ENCODE peak calls at places on chromosome 19, in four cellular contexts. D is mammary epithelial cell, S is GM23338, I is GM12865. G is an unnamed sample.

GRCh38 chr19:19445911-19446361 is 40.5 kb downstream of the GATAD2A start:
- DNase-seq in D (peak), S (no peak), I (peak), G (peak)

GRCh38 chr19:22263121-22263520 is 23.1 kb upstream of the ZNF729 start:
- DNase-seq in D (no peak), S (no peak), I (no peak), G (no peak)

GRCh38 chr19:11111771-11112144 is 22.5 kb downstream of the LDLR start:
- DNase-seq in D (no peak), S (no peak), I (no peak), G (no peak)

GRCh38 chr19:1079566-1080111 is 12.7 kb downstream of the ARHGAP45 start:
- DNase-seq in D (no peak), S (peak), I (no peak), G (peak)

GRCh38 chr19:58558623-58559274 is 338 bp upstream of the UBE2M start:
- DNase-seq in D (peak), S (peak), I (peak), G (peak)

GRCh38 chr19:33409035-33409434 is 35.5 kb downstream of the CEBPG start:
- DNase-seq in D (no peak), S (no peak), I (no peak), G (no peak)

GRCh38 chr19:11453468-11454341 is 18.3 kb downstream of the PRKCSH start:
- DNase-seq in D (no peak), S (peak), I (peak), G (peak)

GRCh38 chr19:39164289-39164688 is 32.5 kb upstream of the NCCRP1 start:
- DNase-seq in D (no peak), S (no peak), I (no peak), G (no peak)

GRCh38 chr19:38173324-38174041 is 50.5 kb downstream of the DPF1 start:
- DNase-seq in D (peak), S (no peak), I (no peak), G (no peak)

GRCh38 chr19:47520343-47520806 is 5.5 kb upstream of the NAPA start:
- DNase-seq in D (no peak), S (no peak), I (no peak), G (no peak)

GRCh38 chr19:43782689-43783231 is 2.0 kb upstream of the KCNN4 start:
- DNase-seq in D (peak), S (no peak), I (peak), G (peak)

GRCh38 chr19:46416077-46416709 is 2.8 kb upstream of the CCDC8 start:
- DNase-seq in D (peak), S (peak), I (no peak), G (peak)

GRCh38 chr19:24074720-24075119 is 12.3 kb upstream of the ZNF254 start:
- DNase-seq in D (peak), S (no peak), I (no peak), G (no peak)

GRCh38 chr19:45187421-45188100 is 9.0 kb downstream of the BLOC1S3 start:
- DNase-seq in D (no peak), S (peak), I (peak), G (peak)

GRCh38 chr19:45862271-45862563 is 730 bp downstream of the SYMPK start:
- DNase-seq in D (no peak), S (no peak), I (no peak), G (no peak)

GRCh38 chr19:3175761-3176714 is 2.5 kb upstream of the S1PR4 start:
- DNase-seq in D (peak), S (no peak), I (peak), G (peak)

GRCh38 chr19:38759590-38760003 is 13.7 kb downstream of the LGALS7 start:
- DNase-seq in D (no peak), S (no peak), I (no peak), G (no peak)

GRCh38 chr19:32599736-32600157 is 18.8 kb downstream of the PDCD5 start:
- DNase-seq in D (peak), S (peak), I (peak), G (peak)

GRCh38 chr19:7969560-7969949 is 26.1 kb upstream of the TIMM44 start:
- DNase-seq in D (no peak), S (peak), I (no peak), G (no peak)

GRCh38 chr19:30209617-30210600 is 162.3 kb upstream of the ZNF536 start:
- DNase-seq in D (no peak), S (no peak), I (no peak), G (no peak)

GRCh38 chr19:1789282-1790020 is 22.6 kb downstream of the ATP8B3 start:
- DNase-seq in D (peak), S (no peak), I (no peak), G (no peak)

GRCh38 chr19:33208904-33209843 is 15.0 kb downstream of the LRP3 start:
- DNase-seq in D (no peak), S (no peak), I (no peak), G (no peak)

GRCh38 chr19:2269244-2270156 is 12.5 kb downstream of the PEAK3 start:
- DNase-seq in D (peak), S (peak), I (peak), G (peak)

GRCh38 chr19:11787536-11787935 is 10.8 kb upstream of the ZNF491 start:
- DNase-seq in D (no peak), S (no peak), I (no peak), G (no peak)

GRCh38 chr19:52191951-52192350 is 2.1 kb downstream of the PPP2R1A start:
- DNase-seq in D (no peak), S (peak), I (peak), G (peak)

GRCh38 chr19:52570005-52570861 is at the start of gene ZNF701:
- DNase-seq in D (peak), S (peak), I (peak), G (peak)

GRCh38 chr19:12628040-12629022 is 17.6 kb downstream of the ZNF791 start:
- DNase-seq in D (peak), S (peak), I (peak), G (no peak)

GRCh38 chr19:11378319-11379189 is 4.1 kb downstream of the SWSAP1 start:
- DNase-seq in D (peak), S (peak), I (peak), G (peak)

GRCh38 chr19:1853295-1854031 is 5.2 kb upstream of the REXO1 start:
- DNase-seq in D (peak), S (peak), I (peak), G (peak)

GRCh38 chr19:10603873-10604459 is 16.9 kb upstream of the AP1M2 start:
- DNase-seq in D (peak), S (no peak), I (peak), G (peak)

GRCh38 chr19:29491995-29492577 is 33.7 kb upstream of the VSTM2B start:
- DNase-seq in D (no peak), S (no peak), I (no peak), G (no peak)

GRCh38 chr19:34493038-34493648 is 11.6 kb downstream of the WTIP start:
- DNase-seq in D (no peak), S (no peak), I (no peak), G (no peak)

DNA sequence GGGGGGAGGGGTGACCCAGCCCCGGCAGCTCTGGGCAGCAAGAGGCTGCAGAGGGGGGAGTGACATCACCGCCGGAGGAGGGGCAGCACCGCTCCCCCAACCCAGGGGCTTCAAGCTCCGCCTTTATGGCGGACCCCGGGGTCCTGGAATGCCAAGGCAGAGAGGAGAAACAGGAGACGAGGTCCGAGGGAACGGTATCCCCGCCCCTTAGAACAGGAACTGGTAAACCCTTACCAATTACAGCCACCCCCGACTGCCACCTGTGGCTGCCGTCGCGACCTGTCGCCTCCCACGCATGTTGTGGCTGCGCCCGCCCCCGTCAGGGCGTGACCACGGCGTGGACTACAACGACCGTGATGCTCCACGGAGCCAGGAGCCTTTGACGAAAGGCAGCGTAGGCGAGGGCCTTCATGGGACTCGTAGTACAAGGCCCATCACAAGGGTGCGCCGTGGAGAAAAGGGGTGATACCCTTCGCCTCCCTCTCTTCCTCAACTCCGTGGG is 4.1 kb upstream of the KCNC3 start:
- DNase-seq in D (peak), S (peak), I (peak), G (peak)
- TF ChIP-seq CTCF in D (no peak), S (no peak), I (no peak), G (no peak)

GRCh38 chr19:48591021-48591420 is 15.5 kb upstream of the SPACA4 start:
- DNase-seq in D (no peak), S (peak), I (no peak), G (no peak)
- TF ChIP-seq CTCF in D (peak), S (peak), I (no peak), G (no peak)

GRCh38 chr19:41439441-41440222 is at the start of gene DMAC2:
- DNase-seq in D (peak), S (peak), I (peak), G (peak)
- TF ChIP-seq CTCF in D (peak), S (peak), I (peak), G (peak)

DNA sequence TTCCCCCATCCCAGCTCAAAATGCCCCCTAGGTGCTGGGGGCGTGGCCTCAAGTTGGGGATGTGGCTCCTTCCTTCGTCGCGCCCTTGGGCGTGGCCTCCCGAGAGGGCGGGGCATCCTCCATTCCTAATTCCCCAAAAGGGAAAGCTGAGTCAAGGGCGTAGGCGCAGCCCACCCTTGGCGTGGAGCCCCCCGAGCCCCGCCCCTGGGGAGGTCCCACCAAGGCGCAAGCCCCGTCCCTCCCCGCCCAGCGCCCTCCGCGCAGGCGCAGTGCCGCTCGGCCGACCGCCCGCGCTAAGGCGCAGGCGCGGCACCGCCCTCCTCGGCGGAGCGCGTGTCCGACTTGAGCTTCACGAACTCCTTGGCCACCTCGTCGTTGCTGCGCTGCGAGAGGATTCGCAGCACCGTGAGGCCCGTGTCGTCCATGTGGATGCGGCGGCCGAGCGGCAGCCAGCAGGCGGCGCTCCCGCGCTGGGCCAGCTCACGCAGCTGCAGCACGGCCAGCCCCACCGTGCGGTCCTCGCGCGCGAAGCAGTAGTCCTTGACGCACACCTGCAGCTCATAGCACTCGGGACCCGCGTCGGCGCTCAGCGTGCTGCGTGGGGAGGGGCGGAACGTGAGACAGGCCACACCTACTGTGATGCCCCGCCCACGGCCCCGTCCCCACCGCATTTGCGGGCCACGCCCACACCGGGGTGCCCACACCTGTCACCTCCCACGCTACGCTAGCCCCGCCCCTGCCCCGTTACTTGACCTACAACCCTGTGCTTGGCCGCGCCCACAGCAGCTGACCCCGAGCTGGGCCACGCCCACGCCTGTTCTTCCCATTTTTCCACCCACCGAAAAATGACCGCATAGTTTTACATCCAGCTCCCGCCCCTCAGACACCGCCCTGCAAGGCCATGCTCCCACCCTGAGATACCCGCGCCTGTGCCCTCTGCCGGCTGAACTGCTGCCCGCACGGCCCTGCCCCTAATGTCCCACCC is 50.6 kb downstream of the COLGALT1 start:
- DNase-seq in D (peak), S (peak), I (peak), G (peak)
- TF ChIP-seq CTCF in D (peak), S (peak), I (peak), G (peak)

DNA sequence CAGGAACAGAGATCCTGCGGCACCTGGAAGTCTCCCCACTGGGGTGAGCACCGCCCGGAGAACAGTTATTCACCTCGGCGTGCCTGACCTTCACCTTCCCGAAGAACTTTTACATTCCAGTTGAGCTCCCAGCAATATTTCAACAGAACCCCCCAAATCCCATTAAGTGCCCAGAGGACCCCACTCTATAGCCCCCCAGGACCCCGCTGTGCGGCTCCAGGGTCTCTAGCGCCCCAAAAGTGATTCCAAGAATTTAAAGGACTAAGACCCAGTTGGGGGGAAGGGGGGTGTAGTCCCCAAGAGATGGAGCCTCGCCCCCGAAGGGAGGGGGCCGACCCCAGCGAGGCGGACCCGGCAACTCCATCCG is 480 bp downstream of the GPR108 start:
- DNase-seq in D (no peak), S (no peak), I (no peak), G (no peak)
- TF ChIP-seq CTCF in D (no peak), S (peak), I (no peak), G (no peak)